ENCODE peak calls at places on chromosomes 6 and 20, in six cellular contexts. C is activated naive CD8-positive, alpha-beta T cell treated with anti-CD3 and anti-CD28 coated beads, Interleukin-2, amount 10 ng/mL, durations not matched to agents 7 days and 5 days; G is activated naive CD4-positive, alpha-beta T cell treated with anti-CD3 and anti-CD28 coated beads, Interleukin-2, amount 50 U/mL, for 72 hours; N is pancreas; K is sciatic nerve; P is activated CD8-positive, alpha-beta T cell treated with anti-CD3 and anti-CD28 coated beads, Interleukin-2, amount 10 ng/mL, durations not matched to agents 7 days and 5 days. L is an unnamed sample.

GRCh38 chr20:36173451-36173933 is 19.0 kb downstream of the EPB41L1 start:
- ATAC-seq in C (peak), N (no peak), K (peak), G (peak), P (peak), L (no peak)

GRCh38 chr20:45405566-45406259 is 2.4 kb upstream of the DBNDD2 start:
- ATAC-seq in N (peak), G (peak), C (peak), P (peak), K (peak), L (peak)

GRCh38 chr20:45959956-45960630 is 11.9 kb downstream of the ZNF335 start:
- ATAC-seq in G (no peak), C (no peak), N (no peak), K (no peak), P (no peak), L (no peak)

GRCh38 chr6:99092009-99092408 is 144.3 kb upstream of the FBXL4 start:
- ATAC-seq in K (no peak), N (no peak), C (no peak), G (peak), P (no peak), L (no peak)

GRCh38 chr6:157225575-157225995 is 97.7 kb downstream of the TMEM242 start:
- ATAC-seq in N (no peak), G (no peak), P (no peak), C (no peak), K (peak), L (no peak)

GRCh38 chr6:69308584-69308983 is 488.2 kb downstream of the LMBRD1 start:
- ATAC-seq in G (no peak), C (no peak), N (no peak), P (no peak), K (no peak), L (no peak)

GRCh38 chr6:121663292-121663691 is 227.8 kb downstream of the GJA1 start:
- ATAC-seq in G (no peak), N (no peak), K (no peak), C (no peak), P (no peak), L (no peak)

GRCh38 chr6:52407467-52407866 is 12.7 kb upstream of the EFHC1 start:
- ATAC-seq in C (no peak), P (peak), N (peak), K (no peak), G (peak), L (peak)

GRCh38 chr6:30074331-30075093 is 1.1 kb downstream of the RNF39 start:
- ATAC-seq in P (no peak), N (peak), K (peak), G (peak), C (no peak), L (no peak)

GRCh38 chr6:150710236-150710635 is 110.6 kb downstream of the PLEKHG1 start:
- ATAC-seq in N (no peak), K (no peak), C (no peak), G (no peak), P (no peak), L (no peak)

GRCh38 chr6:118712955-118713354 is 61.6 kb upstream of the CEP85L start:
- ATAC-seq in C (no peak), N (no peak), K (no peak), P (no peak), G (peak), L (no peak)

GRCh38 chr20:24785141-24785924 is 163.7 kb upstream of the CST7 start:
- ATAC-seq in P (no peak), G (no peak), N (no peak), C (no peak), K (no peak), L (no peak)

GRCh38 chr20:48098099-48098498 is 312.8 kb upstream of the SULF2 start:
- ATAC-seq in C (no peak), G (no peak), K (no peak), N (peak), P (no peak), L (no peak)

GRCh38 chr6:131909408-131910218 is 41.6 kb downstream of the CCN2 start:
- ATAC-seq in N (peak), C (peak), K (peak), P (peak), G (peak), L (peak)

GRCh38 chr6:18496462-18496861 is 109.3 kb downstream of the RNF144B start:
- ATAC-seq in P (no peak), G (no peak), K (no peak), N (no peak), C (no peak), L (no peak)

GRCh38 chr6:106372838-106373501 is 12.5 kb downstream of the CRYBG1 start:
- ATAC-seq in K (no peak), N (no peak), P (no peak), G (peak), C (peak), L (peak)

GRCh38 chr6:90068264-90068663 is 174.0 kb downstream of the GJA10 start:
- ATAC-seq in K (peak), C (no peak), G (peak), N (peak), P (peak), L (peak)

GRCh38 chr6:134249412-134249758 is 68.5 kb downstream of the SGK1 start:
- ATAC-seq in C (no peak), P (no peak), G (no peak), K (peak), N (peak), L (no peak)

GRCh38 chr20:46543959-46544358 is 6.5 kb downstream of the OCSTAMP start:
- ATAC-seq in G (no peak), K (no peak), P (no peak), C (no peak), N (no peak), L (no peak)

GRCh38 chr20:62376112-62377063 is 9.3 kb upstream of the LAMA5 start:
- ATAC-seq in K (peak), C (no peak), G (no peak), P (no peak), N (peak), L (no peak)

GRCh38 chr20:20367681-20368413 is at the start of gene INSM1:
- ATAC-seq in N (peak), P (no peak), K (no peak), G (peak), C (no peak), L (no peak)

GRCh38 chr6:139145661-139146060 is 10.8 kb downstream of the HECA start:
- ATAC-seq in P (no peak), G (peak), C (no peak), K (no peak), N (no peak), L (peak)

GRCh38 chr20:37921341-37921929 is 18.5 kb downstream of the VSTM2L start:
- ATAC-seq in K (no peak), N (no peak), G (peak), P (no peak), C (no peak), L (peak)

GRCh38 chr6:141483561-141484061 is 649.1 kb upstream of the GJE1 start:
- ATAC-seq in P (peak), N (peak), K (peak), G (peak), C (peak), L (peak)

GRCh38 chr20:44447827-44448419 is 27.8 kb upstream of the TTPAL start:
- ATAC-seq in C (no peak), N (no peak), G (no peak), K (no peak), P (no peak), L (no peak)

GRCh38 chr6:57089265-57089664 is 723 bp upstream of the ZNF451 start:
- ATAC-seq in K (no peak), N (no peak), C (no peak), P (no peak), G (no peak), L (no peak)

GRCh38 chr6:14596410-14596809 is 478.8 kb downstream of the CD83 start:
- ATAC-seq in K (no peak), N (no peak), P (no peak), C (no peak), G (peak), L (no peak)

GRCh38 chr6:16168858-16169257 is 40.0 kb downstream of the MYLIP start:
- ATAC-seq in G (no peak), K (peak), N (no peak), C (peak), P (peak), L (no peak)

GRCh38 chr20:59955131-59955796 is 3.0 kb upstream of the CDH26 start:
- ATAC-seq in C (no peak), N (peak), G (peak), P (peak), K (peak), L (no peak)

GRCh38 chr20:44173116-44173515 is 13.9 kb downstream of the JPH2 start:
- ATAC-seq in K (no peak), C (no peak), N (no peak), P (no peak), G (no peak), L (no peak)

GRCh38 chr20:23391707-23392310 is 29.5 kb downstream of the NAPB start:
- ATAC-seq in N (no peak), K (no peak), G (no peak), P (no peak), C (no peak), L (no peak)

GRCh38 chr6:156185113-156185512 is 592.1 kb upstream of the ARID1B start:
- ATAC-seq in N (no peak), C (no peak), P (no peak), K (no peak), G (no peak), L (no peak)

L was measured in activated CD4-positive, CD25-positive, alpha-beta regulatory T cell treated with anti-CD3 and anti-CD28 coated beads, Interleukin-2, amount 50 U/mL, for 24 hours.